ENCODE peak calls at places on chromosomes 7 and 10, in six cellular contexts. J is H9, Y is IMR-90, K is mesenchymal stem cell, R is H1, U is neuronal stem cell. A is an unnamed sample.

GRCh38 chr7:155645652-155646051 is 1.2 kb downstream of the RBM33 start:
- DNase-seq in R (no peak), Y (no peak), K (no peak), U (no peak), J (no peak), A (no peak)

GRCh38 chr7:13982940-13983677 is 6.4 kb downstream of the ETV1 start:
- DNase-seq in Y (no peak), J (no peak), K (no peak), U (no peak), R (no peak), A (peak; percentile 3)

GRCh38 chr7:22001345-22002004 is 55.8 kb upstream of the CDCA7L start:
- DNase-seq in Y (peak; percentile 80), K (peak; percentile 71), J (no peak), R (no peak), U (peak; percentile 61), A (peak; percentile 61)

GRCh38 chr7:116399808-116400207 is 99.7 kb upstream of the CAV2 start:
- DNase-seq in R (no peak), Y (peak; percentile 64), J (no peak), U (no peak), K (peak; percentile 58), A (peak; percentile 69)

GRCh38 chr7:45662540-45663166 is 88.5 kb downstream of the ADCY1 start:
- DNase-seq in R (peak; percentile 33), U (no peak), J (peak; percentile 24), K (no peak), Y (no peak), A (no peak)

GRCh38 chr10:112269266-112269665 is 13.9 kb upstream of the TECTB start:
- DNase-seq in K (no peak), R (no peak), U (no peak), J (no peak), Y (peak; percentile 69), A (no peak)

GRCh38 chr7:6026011-6026819 is 5.0 kb upstream of the ANKRD61 start:
- DNase-seq in K (peak; percentile 37), R (peak; percentile 75), Y (peak; percentile 20), U (no peak), J (peak; percentile 72), A (peak; percentile 77)

GRCh38 chr7:131040467-131040932 is 287.2 kb upstream of the MKLN1 start:
- DNase-seq in Y (peak; percentile 77), R (peak; percentile 62), K (peak; percentile 76), U (peak; percentile 50), J (peak; percentile 50), A (peak; percentile 68)

GRCh38 chr10:58781873-58782488 is 269.3 kb downstream of the BICC1 start:
- DNase-seq in U (peak; percentile 51), R (no peak), K (peak; percentile 57), Y (peak; percentile 49), J (no peak), A (peak; percentile 55)

GRCh38 chr7:43926193-43927043 is at the start of gene UBE2D4:
- DNase-seq in J (peak; percentile 77), U (peak; percentile 52), Y (peak; percentile 56), R (peak; percentile 85), K (peak; percentile 71), A (peak; percentile 59)

GRCh38 chr7:112080441-112080840 is 125.8 kb downstream of the DOCK4 start:
- DNase-seq in U (no peak), Y (peak; percentile 96), R (no peak), K (peak; percentile 87), J (no peak), A (peak; percentile 37)

GRCh38 chr10:129740532-129741279 is 223.4 kb downstream of the EBF3 start:
- DNase-seq in J (peak; percentile 31), R (peak; percentile 41), Y (no peak), K (no peak), U (no peak), A (peak; percentile 16)

GRCh38 chr7:37000514-37000913 is 276.2 kb upstream of the AOAH start:
- DNase-seq in U (no peak), J (no peak), R (no peak), Y (no peak), K (no peak), A (no peak)
- H3K27me3 ChIP-seq in U (no peaks in the 10 kb centered on the region), J (no peaks in the 10 kb centered on the region), R (no peaks in the 10 kb centered on the region), Y (peaks cover 8% of the 10 kb centered on the region), K (no peaks in the 10 kb centered on the region), A (no peaks in the 10 kb centered on the region)

GRCh38 chr10:97784200-97784811 is 12.5 kb upstream of the SFRP5 start:
- DNase-seq in J (no peak), U (no peak), K (no peak), R (no peak), Y (no peak), A (no peak)

GRCh38 chr10:97788552-97789442 is 17.0 kb upstream of the SFRP5 start:
- DNase-seq in K (no peak), U (no peak), Y (no peak), J (no peak), R (no peak), A (peak; percentile 91)

GRCh38 chr10:97785231-97785630 is 13.4 kb upstream of the SFRP5 start:
- DNase-seq in J (no peak), K (no peak), U (no peak), R (no peak), Y (no peak), A (no peak)

GRCh38 chr10:97782455-97783228 is 10.8 kb upstream of the SFRP5 start:
- DNase-seq in K (no peak), R (no peak), J (no peak), U (no peak), Y (no peak), A (no peak)

DNA sequence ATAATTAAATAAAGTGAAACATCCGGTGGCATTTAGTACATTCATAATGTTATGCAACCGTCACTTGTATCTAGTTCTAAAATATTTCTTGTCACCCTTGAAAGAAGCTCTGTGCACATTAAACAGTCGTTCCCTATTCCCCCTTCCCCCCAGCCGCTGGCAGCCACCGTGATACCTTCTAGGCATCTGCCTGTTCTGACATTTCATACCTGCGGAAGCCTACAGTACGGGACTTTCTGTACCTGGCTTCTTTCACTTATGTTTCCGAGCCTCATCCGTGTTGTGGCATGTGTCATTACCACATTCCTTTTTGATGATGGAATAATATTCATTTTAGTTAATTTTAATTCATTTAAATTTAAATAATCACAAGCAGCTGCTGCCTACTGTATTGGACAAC is 13.9 kb upstream of the SFRP5 start:
- DNase-seq in U (no peak), R (no peak), Y (no peak), K (no peak), J (no peak), A (no peak)
- H2BK15ac ChIP-seq in U (no peak overlapping the region), R (no peak overlapping the region), Y (no peak overlapping the region), K (no peak overlapping the region), J (no peak overlapping the region), A (no peak overlapping the region)

GRCh38 chr7:151411551-151411950 is 1.7 kb upstream of the WDR86 start:
- DNase-seq in K (no peak), J (peak; percentile 31), R (no peak), U (no peak), Y (no peak), A (no peak)
- H3K27me3 ChIP-seq in K (peaks cover 50% of the 10 kb centered on the region), J (peaks cover 6% of the 10 kb centered on the region), R (peaks cover 32% of the 10 kb centered on the region), U (peaks cover 8% of the 10 kb centered on the region), Y (peaks cover 76% of the 10 kb centered on the region), A (no peaks in the 10 kb centered on the region)

GRCh38 chr10:99234739-99235468 is 748 bp downstream of the HPSE2 start:
- DNase-seq in Y (peak; percentile 0), R (no peak), U (peak; percentile 72), K (peak; percentile 78), J (no peak), A (peak; percentile 30)
- H2BK15ac ChIP-seq in Y (no peak overlapping the region), R (no peak overlapping the region), U (peak overlapping the region; percentile 95), K (no peak overlapping the region), J (no peak overlapping the region), A (no peak overlapping the region)

GRCh38 chr7:27223941-27224590 is 18.5 kb upstream of the EVX1 start:
- DNase-seq in R (no peak), J (no peak), K (no peak), U (no peak), Y (no peak), A (no peak)

GRCh38 chr7:27220440-27220955 is 20.6 kb upstream of the HOXA13 start:
- DNase-seq in K (no peak), R (no peak), J (no peak), Y (no peak), U (no peak), A (no peak)

GRCh38 chr7:27229448-27229847 is 13.2 kb upstream of the EVX1 start:
- DNase-seq in Y (no peak), U (no peak), J (no peak), K (no peak), R (no peak), A (no peak)

GRCh38 chr7:27221201-27221797 is 21.3 kb upstream of the EVX1 start:
- DNase-seq in R (no peak), U (no peak), J (no peak), Y (no peak), K (no peak), A (no peak)

GRCh38 chr7:27225005-27225934 is 17.3 kb upstream of the EVX1 start:
- DNase-seq in R (peak; percentile 66), U (peak; percentile 39), Y (no peak), K (no peak), J (peak; percentile 61), A (no peak)
- H3K27me3 ChIP-seq in R (peaks cover 93% of the 10 kb centered on the region), U (peaks cover 58% of the 10 kb centered on the region), Y (peaks cover 74% of the 10 kb centered on the region), K (peaks cover 73% of the 10 kb centered on the region), J (peaks cover 71% of the 10 kb centered on the region), A (peaks cover 40% of the 10 kb centered on the region)

A was measured in mesendoderm.